ENCODE peak calls at places on chromosomes 4 and X, in five cellular contexts. One of them, this sample, is unnamed.

GRCh38 chr4:182642831-182643230 is 274.4 kb downstream of the DCTD start:
- DNase-seq in testis: no peak
- DNase-seq in A549: peak; percentile 0
- DNase-seq in activated T-helper 1 cell treated with anti-CD3 and anti-CD28 coated beads, Interleukin-2, amount 50 U/mL, for 16 hours: no peak
- DNase-seq in GM03348: no peak
- DNase-seq in this sample: no peak

GRCh38 chr4:44016582-44017421 is 431.8 kb downstream of the KCTD8 start:
- DNase-seq in GM03348: peak; percentile 3
- DNase-seq in testis: no peak
- DNase-seq in A549: peak; percentile 13
- DNase-seq in activated T-helper 1 cell treated with anti-CD3 and anti-CD28 coated beads, Interleukin-2, amount 50 U/mL, for 16 hours: no peak
- DNase-seq in this sample: no peak

GRCh38 chr4:1041147-1041935 is 29.9 kb downstream of the FGFRL1 start:
- DNase-seq in A549: peak; percentile 59
- DNase-seq in testis: no peak
- DNase-seq in activated T-helper 1 cell treated with anti-CD3 and anti-CD28 coated beads, Interleukin-2, amount 50 U/mL, for 16 hours: no peak
- DNase-seq in GM03348: peak; percentile 50
- DNase-seq in this sample: peak; percentile 96

GRCh38 chrX:115602308-115602707 is 41.3 kb downstream of the PLS3 start:
- DNase-seq in testis: no peak
- DNase-seq in GM03348: no peak
- DNase-seq in activated T-helper 1 cell treated with anti-CD3 and anti-CD28 coated beads, Interleukin-2, amount 50 U/mL, for 16 hours: no peak
- DNase-seq in A549: no peak
- DNase-seq in this sample: no peak

GRCh38 chrX:105975382-105975781 is 63.1 kb downstream of the SERPINA7 start:
- DNase-seq in testis: no peak
- DNase-seq in activated T-helper 1 cell treated with anti-CD3 and anti-CD28 coated beads, Interleukin-2, amount 50 U/mL, for 16 hours: no peak
- DNase-seq in A549: peak; percentile 7
- DNase-seq in GM03348: no peak
- DNase-seq in this sample: no peak

GRCh38 chrX:65697915-65698796 is 30.7 kb downstream of the MSN start:
- DNase-seq in activated T-helper 1 cell treated with anti-CD3 and anti-CD28 coated beads, Interleukin-2, amount 50 U/mL, for 16 hours: peak; percentile 50
- DNase-seq in testis: no peak
- DNase-seq in GM03348: no peak
- DNase-seq in A549: no peak
- DNase-seq in this sample: peak; percentile 81

GRCh38 chrX:119763836-119764387 is 5.5 kb downstream of the SOWAHD start:
- DNase-seq in GM03348: no peak
- DNase-seq in A549: no peak
- DNase-seq in activated T-helper 1 cell treated with anti-CD3 and anti-CD28 coated beads, Interleukin-2, amount 50 U/mL, for 16 hours: no peak
- DNase-seq in testis: no peak
- DNase-seq in this sample: no peak

GRCh38 chrX:109934434-109934833 is 68.5 kb upstream of the TMEM164 start:
- DNase-seq in testis: no peak
- DNase-seq in activated T-helper 1 cell treated with anti-CD3 and anti-CD28 coated beads, Interleukin-2, amount 50 U/mL, for 16 hours: no peak
- DNase-seq in A549: no peak
- DNase-seq in GM03348: no peak
- DNase-seq in this sample: no peak

GRCh38 chrX:14927391-14927790 is 54.2 kb downstream of the MOSPD2 start:
- DNase-seq in activated T-helper 1 cell treated with anti-CD3 and anti-CD28 coated beads, Interleukin-2, amount 50 U/mL, for 16 hours: no peak
- DNase-seq in testis: no peak
- DNase-seq in A549: no peak
- DNase-seq in GM03348: no peak
- DNase-seq in this sample: no peak

GRCh38 chr4:2255501-2256155 is 6.3 kb downstream of the MXD4 start:
- DNase-seq in testis: peak; percentile 88
- DNase-seq in A549: no peak
- DNase-seq in GM03348: no peak
- DNase-seq in activated T-helper 1 cell treated with anti-CD3 and anti-CD28 coated beads, Interleukin-2, amount 50 U/mL, for 16 hours: no peak
- DNase-seq in this sample: peak; percentile 76

GRCh38 chr4:133154725-133155124 is 5.6 kb downstream of the PCDH10 start:
- DNase-seq in A549: peak; percentile 31
- DNase-seq in testis: peak; percentile 28
- DNase-seq in GM03348: peak; percentile 49
- DNase-seq in activated T-helper 1 cell treated with anti-CD3 and anti-CD28 coated beads, Interleukin-2, amount 50 U/mL, for 16 hours: no peak
- DNase-seq in this sample: no peak

GRCh38 chr4:65167719-65168118 is 502.6 kb downstream of the EPHA5 start:
- DNase-seq in activated T-helper 1 cell treated with anti-CD3 and anti-CD28 coated beads, Interleukin-2, amount 50 U/mL, for 16 hours: no peak
- DNase-seq in GM03348: no peak
- DNase-seq in testis: no peak
- DNase-seq in A549: no peak
- DNase-seq in this sample: no peak

GRCh38 chrX:109352121-109352556 is 129.7 kb downstream of the GUCY2F start:
- DNase-seq in activated T-helper 1 cell treated with anti-CD3 and anti-CD28 coated beads, Interleukin-2, amount 50 U/mL, for 16 hours: no peak
- DNase-seq in A549: no peak
- DNase-seq in testis: peak; percentile 14
- DNase-seq in GM03348: no peak
- DNase-seq in this sample: peak; percentile 2

GRCh38 chr4:7787067-7787466 is 152.6 kb downstream of the AFAP1 start:
- DNase-seq in GM03348: no peak
- DNase-seq in A549: no peak
- DNase-seq in activated T-helper 1 cell treated with anti-CD3 and anti-CD28 coated beads, Interleukin-2, amount 50 U/mL, for 16 hours: no peak
- DNase-seq in testis: no peak
- DNase-seq in this sample: no peak

GRCh38 chrX:119622356-119623232 is 16.4 kb upstream of the NKRF start:
- DNase-seq in testis: peak; percentile 15
- DNase-seq in A549: no peak
- DNase-seq in activated T-helper 1 cell treated with anti-CD3 and anti-CD28 coated beads, Interleukin-2, amount 50 U/mL, for 16 hours: no peak
- DNase-seq in GM03348: peak; percentile 52
- DNase-seq in this sample: no peak

GRCh38 chr4:24778427-24779225 is 16.7 kb upstream of the SOD3 start:
- DNase-seq in GM03348: peak; percentile 81
- DNase-seq in testis: peak; percentile 32
- DNase-seq in A549: no peak
- DNase-seq in activated T-helper 1 cell treated with anti-CD3 and anti-CD28 coated beads, Interleukin-2, amount 50 U/mL, for 16 hours: no peak
- DNase-seq in this sample: no peak

GRCh38 chrX:15738686-15739016 is 581 bp downstream of the CA5B start:
- DNase-seq in testis: no peak
- DNase-seq in GM03348: no peak
- DNase-seq in A549: no peak
- DNase-seq in activated T-helper 1 cell treated with anti-CD3 and anti-CD28 coated beads, Interleukin-2, amount 50 U/mL, for 16 hours: no peak
- DNase-seq in this sample: no peak

GRCh38 chr4:26807330-26807729 is 53.3 kb upstream of the STIM2 start:
- DNase-seq in activated T-helper 1 cell treated with anti-CD3 and anti-CD28 coated beads, Interleukin-2, amount 50 U/mL, for 16 hours: no peak
- DNase-seq in GM03348: no peak
- DNase-seq in A549: no peak
- DNase-seq in testis: no peak
- DNase-seq in this sample: no peak

GRCh38 chr4:6526696-6527095 is 48.3 kb upstream of the MAN2B2 start:
- DNase-seq in testis: no peak
- DNase-seq in GM03348: no peak
- DNase-seq in A549: no peak
- DNase-seq in activated T-helper 1 cell treated with anti-CD3 and anti-CD28 coated beads, Interleukin-2, amount 50 U/mL, for 16 hours: no peak
- DNase-seq in this sample: no peak

GRCh38 chr4:187301923-187302322 is 578.3 kb upstream of the FAT1 start:
- DNase-seq in activated T-helper 1 cell treated with anti-CD3 and anti-CD28 coated beads, Interleukin-2, amount 50 U/mL, for 16 hours: no peak
- DNase-seq in testis: peak; percentile 15
- DNase-seq in GM03348: no peak
- DNase-seq in A549: no peak
- DNase-seq in this sample: no peak

GRCh38 chrX:150767475-150768131 is 74.4 kb downstream of the MTMR1 start:
- DNase-seq in testis: no peak
- DNase-seq in A549: no peak
- DNase-seq in activated T-helper 1 cell treated with anti-CD3 and anti-CD28 coated beads, Interleukin-2, amount 50 U/mL, for 16 hours: no peak
- DNase-seq in GM03348: peak; percentile 63
- DNase-seq in this sample: peak; percentile 18

GRCh38 chr4:2105559-2105958 is 46.4 kb downstream of the NAT8L start:
- DNase-seq in activated T-helper 1 cell treated with anti-CD3 and anti-CD28 coated beads, Interleukin-2, amount 50 U/mL, for 16 hours: no peak
- DNase-seq in testis: no peak
- DNase-seq in A549: no peak
- DNase-seq in GM03348: no peak
- DNase-seq in this sample: no peak

GRCh38 chr4:128354205-128354821 is 66.7 kb upstream of the PGRMC2 start:
- DNase-seq in testis: no peak
- DNase-seq in A549: peak; percentile 88
- DNase-seq in activated T-helper 1 cell treated with anti-CD3 and anti-CD28 coated beads, Interleukin-2, amount 50 U/mL, for 16 hours: no peak
- DNase-seq in GM03348: peak; percentile 79
- DNase-seq in this sample: peak; percentile 94

GRCh38 chr4:21507439-21507838 is 441.1 kb downstream of the KCNIP4 start:
- DNase-seq in A549: peak; percentile 6
- DNase-seq in activated T-helper 1 cell treated with anti-CD3 and anti-CD28 coated beads, Interleukin-2, amount 50 U/mL, for 16 hours: no peak
- DNase-seq in testis: no peak
- DNase-seq in GM03348: peak; percentile 20
- DNase-seq in this sample: no peak

GRCh38 chr4:184792950-184793555 is 32.7 kb downstream of the ACSL1 start:
- DNase-seq in A549: peak; percentile 20
- DNase-seq in GM03348: peak; percentile 77
- DNase-seq in activated T-helper 1 cell treated with anti-CD3 and anti-CD28 coated beads, Interleukin-2, amount 50 U/mL, for 16 hours: peak; percentile 22
- DNase-seq in testis: peak; percentile 37
- DNase-seq in this sample: no peak

GRCh38 chr4:52838729-52839722 is 23.1 kb upstream of the RASL11B start:
- DNase-seq in testis: peak; percentile 76
- DNase-seq in A549: no peak
- DNase-seq in GM03348: no peak
- DNase-seq in activated T-helper 1 cell treated with anti-CD3 and anti-CD28 coated beads, Interleukin-2, amount 50 U/mL, for 16 hours: no peak
- DNase-seq in this sample: no peak

This sample was measured in thyroid gland.